ENCODE peak calls at places on chromosomes 2 and 18, in five cellular contexts. One of them, this sample, is unnamed.
A peak's percentile ranks its signal among the peaks of the same experiment; 100 is the strongest.

GRCh38 chr2:121910139-121910538 is 154.7 kb downstream of the TSN start:
- DNase-seq in fibroblast of mammary gland: peak; percentile 4
- DNase-seq in HS-5: no peak
- DNase-seq in posterior cingulate gyrus: no peak
- DNase-seq in right atrium auricular region: no peak
- DNase-seq in this sample: no peak

GRCh38 chr18:67132919-67133318 is 383.6 kb downstream of the DSEL start:
- DNase-seq in fibroblast of mammary gland: no peak
- DNase-seq in HS-5: no peak
- DNase-seq in posterior cingulate gyrus: no peak
- DNase-seq in right atrium auricular region: no peak
- DNase-seq in this sample: no peak

GRCh38 chr2:1366546-1367134 is 46.6 kb upstream of the TPO start:
- DNase-seq in fibroblast of mammary gland: no peak
- DNase-seq in HS-5: no peak
- DNase-seq in posterior cingulate gyrus: peak; percentile 92
- DNase-seq in right atrium auricular region: no peak
- DNase-seq in this sample: no peak

GRCh38 chr2:58634653-58635347 is 393.7 kb upstream of the FANCL start:
- DNase-seq in fibroblast of mammary gland: peak; percentile 29
- DNase-seq in HS-5: no peak
- DNase-seq in posterior cingulate gyrus: no peak
- DNase-seq in right atrium auricular region: no peak
- DNase-seq in this sample: no peak

GRCh38 chr2:85538507-85539360 is at the start of gene MAT2A:
- DNase-seq in fibroblast of mammary gland: peak; percentile 89
- DNase-seq in HS-5: peak; percentile 79
- DNase-seq in posterior cingulate gyrus: peak; percentile 97
- DNase-seq in right atrium auricular region: peak; percentile 94
- DNase-seq in this sample: peak; percentile 97

GRCh38 chr2:210496512-210496911 is 20.0 kb upstream of the LANCL1 start:
- DNase-seq in fibroblast of mammary gland: no peak
- DNase-seq in HS-5: no peak
- DNase-seq in posterior cingulate gyrus: no peak
- DNase-seq in right atrium auricular region: no peak
- DNase-seq in this sample: no peak

GRCh38 chr18:67475673-67476072 is 40.8 kb downstream of the DSEL start:
- DNase-seq in fibroblast of mammary gland: peak; percentile 38
- DNase-seq in HS-5: no peak
- DNase-seq in posterior cingulate gyrus: no peak
- DNase-seq in right atrium auricular region: no peak
- DNase-seq in this sample: no peak

GRCh38 chr2:46852124-46852523 is 63.5 kb downstream of the MCFD2 start:
- DNase-seq in fibroblast of mammary gland: no peak
- DNase-seq in HS-5: no peak
- DNase-seq in posterior cingulate gyrus: no peak
- DNase-seq in right atrium auricular region: no peak
- DNase-seq in this sample: no peak

GRCh38 chr2:222169346-222169745 is 129.5 kb downstream of the PAX3 start:
- DNase-seq in fibroblast of mammary gland: no peak
- DNase-seq in HS-5: no peak
- DNase-seq in posterior cingulate gyrus: no peak
- DNase-seq in right atrium auricular region: no peak
- DNase-seq in this sample: no peak

GRCh38 chr2:1049691-1050090 is 99.0 kb downstream of the SNTG2 start:
- DNase-seq in fibroblast of mammary gland: peak; percentile 30
- DNase-seq in HS-5: no peak
- DNase-seq in posterior cingulate gyrus: no peak
- DNase-seq in right atrium auricular region: no peak
- DNase-seq in this sample: no peak

GRCh38 chr18:55838841-55839240 is 250.8 kb upstream of the TCF4 start:
- DNase-seq in fibroblast of mammary gland: peak; percentile 83
- DNase-seq in HS-5: no peak
- DNase-seq in posterior cingulate gyrus: no peak
- DNase-seq in right atrium auricular region: no peak
- DNase-seq in this sample: no peak

GRCh38 chr18:46950064-46950656 is 32.8 kb downstream of the KATNAL2 start:
- DNase-seq in fibroblast of mammary gland: no peak
- DNase-seq in HS-5: no peak
- DNase-seq in posterior cingulate gyrus: no peak
- DNase-seq in right atrium auricular region: no peak
- DNase-seq in this sample: peak; percentile 32

GRCh38 chr2:176453784-176454183 is 184.5 kb downstream of the MTX2 start:
- DNase-seq in fibroblast of mammary gland: no peak
- DNase-seq in HS-5: no peak
- DNase-seq in posterior cingulate gyrus: no peak
- DNase-seq in right atrium auricular region: no peak
- DNase-seq in this sample: no peak

GRCh38 chr2:1744446-1745170 is at the start of gene PXDN:
- DNase-seq in fibroblast of mammary gland: peak; percentile 66
- DNase-seq in HS-5: no peak
- DNase-seq in posterior cingulate gyrus: peak; percentile 77
- DNase-seq in right atrium auricular region: no peak
- DNase-seq in this sample: no peak

GRCh38 chr2:121355488-121355887 is 70.5 kb upstream of the TFCP2L1 start:
- DNase-seq in fibroblast of mammary gland: no peak
- DNase-seq in HS-5: no peak
- DNase-seq in posterior cingulate gyrus: no peak
- DNase-seq in right atrium auricular region: no peak
- DNase-seq in this sample: no peak

GRCh38 chr18:11512096-11513030 is 97.0 kb upstream of the SLC35G4 start:
- DNase-seq in fibroblast of mammary gland: peak; percentile 25
- DNase-seq in HS-5: no peak
- DNase-seq in posterior cingulate gyrus: no peak
- DNase-seq in right atrium auricular region: no peak
- DNase-seq in this sample: no peak

GRCh38 chr2:86417961-86418360 is 23.2 kb upstream of the KDM3A start:
- DNase-seq in fibroblast of mammary gland: peak; percentile 44
- DNase-seq in HS-5: no peak
- DNase-seq in posterior cingulate gyrus: no peak
- DNase-seq in right atrium auricular region: no peak
- DNase-seq in this sample: no peak

GRCh38 chr2:149098722-149099121 is 60.2 kb downstream of the LYPD6B start:
- DNase-seq in fibroblast of mammary gland: peak; percentile 11
- DNase-seq in HS-5: peak; percentile 87
- DNase-seq in posterior cingulate gyrus: no peak
- DNase-seq in right atrium auricular region: no peak
- DNase-seq in this sample: no peak

GRCh38 chr18:28176674-28176932 is 327 bp downstream of the CDH2 start:
- DNase-seq in fibroblast of mammary gland: no peak
- DNase-seq in HS-5: no peak
- DNase-seq in posterior cingulate gyrus: no peak
- DNase-seq in right atrium auricular region: no peak
- DNase-seq in this sample: no peak

GRCh38 chr2:26691140-26691539 is 1.4 kb upstream of the KCNK3 start:
- DNase-seq in fibroblast of mammary gland: no peak
- DNase-seq in HS-5: peak; percentile 25
- DNase-seq in posterior cingulate gyrus: no peak
- DNase-seq in right atrium auricular region: peak; percentile 63
- DNase-seq in this sample: no peak

GRCh38 chr2:12883911-12884310 is 167.2 kb downstream of the TRIB2 start:
- DNase-seq in fibroblast of mammary gland: peak; percentile 22
- DNase-seq in HS-5: no peak
- DNase-seq in posterior cingulate gyrus: no peak
- DNase-seq in right atrium auricular region: no peak
- DNase-seq in this sample: no peak

GRCh38 chr2:203534486-203535077 is 519 bp downstream of the RAPH1 start:
- DNase-seq in fibroblast of mammary gland: no peak
- DNase-seq in HS-5: no peak
- DNase-seq in posterior cingulate gyrus: no peak
- DNase-seq in right atrium auricular region: no peak
- DNase-seq in this sample: peak; percentile 45

GRCh38 chr2:184598313-184599053 is at the start of gene ZNF804A:
- DNase-seq in fibroblast of mammary gland: peak; percentile 37
- DNase-seq in HS-5: peak; percentile 30
- DNase-seq in posterior cingulate gyrus: peak; percentile 90
- DNase-seq in right atrium auricular region: peak; percentile 67
- DNase-seq in this sample: peak; percentile 76

GRCh38 chr2:134079373-134079772 is 174.5 kb upstream of the MGAT5 start:
- DNase-seq in fibroblast of mammary gland: no peak
- DNase-seq in HS-5: no peak
- DNase-seq in posterior cingulate gyrus: no peak
- DNase-seq in right atrium auricular region: no peak
- DNase-seq in this sample: no peak

GRCh38 chr2:85902496-85902895 is 13.7 kb upstream of the ST3GAL5 start:
- DNase-seq in fibroblast of mammary gland: peak; percentile 74
- DNase-seq in HS-5: no peak
- DNase-seq in posterior cingulate gyrus: no peak
- DNase-seq in right atrium auricular region: no peak
- DNase-seq in this sample: no peak

GRCh38 chr2:216111122-216111521 is 2.0 kb downstream of the XRCC5 start:
- DNase-seq in fibroblast of mammary gland: no peak
- DNase-seq in HS-5: no peak
- DNase-seq in posterior cingulate gyrus: no peak
- DNase-seq in right atrium auricular region: no peak
- DNase-seq in this sample: no peak

GRCh38 chr18:73688851-73689659 is 458.6 kb downstream of the FBXO15 start:
- DNase-seq in fibroblast of mammary gland: peak; percentile 96
- DNase-seq in HS-5: peak; percentile 89
- DNase-seq in posterior cingulate gyrus: no peak
- DNase-seq in right atrium auricular region: no peak
- DNase-seq in this sample: no peak

GRCh38 chr2:236371010-236371409 is 106.8 kb upstream of the ASB18 start:
- DNase-seq in fibroblast of mammary gland: no peak
- DNase-seq in HS-5: no peak
- DNase-seq in posterior cingulate gyrus: no peak
- DNase-seq in right atrium auricular region: peak; percentile 52
- DNase-seq in this sample: no peak